ENCODE peak calls at places on chromosomes 4 and X, in six cellular contexts. One of them, this sample, is unnamed. For H3K4me1, the result is how much of the 10 kb centered on the place peaks cover.

GRCh38 chrX:138886769-138887168 is 175.3 kb upstream of the FGF13 start:
- DNase-seq in sigmoid colon: no peak
- DNase-seq in stomach: no peak
- DNase-seq in breast epithelium: peak
- DNase-seq in HepG2: peak
- DNase-seq in transverse colon: no peak
- DNase-seq in this sample: no peak

GRCh38 chrX:77389891-77390290 is 57.3 kb upstream of the FGF16 start:
- DNase-seq in transverse colon: no peak
- DNase-seq in stomach: no peak
- DNase-seq in breast epithelium: no peak
- DNase-seq in sigmoid colon: no peak
- DNase-seq in HepG2: no peak
- DNase-seq in this sample: no peak

GRCh38 chr4:78362310-78362709 is 189.3 kb upstream of the ANXA3 start:
- DNase-seq in breast epithelium: no peak
- DNase-seq in HepG2: no peak
- DNase-seq in stomach: no peak
- DNase-seq in sigmoid colon: no peak
- DNase-seq in transverse colon: no peak
- DNase-seq in this sample: no peak

GRCh38 chrX:133417364-133417763 is 2.1 kb upstream of the GPC4 start:
- DNase-seq in HepG2: no peak
- DNase-seq in breast epithelium: no peak
- DNase-seq in transverse colon: no peak
- DNase-seq in stomach: no peak
- DNase-seq in sigmoid colon: no peak
- DNase-seq in this sample: no peak

GRCh38 chr4:121796283-121796682 is 4.8 kb upstream of the EXOSC9 start:
- DNase-seq in stomach: no peak
- DNase-seq in transverse colon: no peak
- DNase-seq in breast epithelium: no peak
- DNase-seq in sigmoid colon: no peak
- DNase-seq in HepG2: no peak
- DNase-seq in this sample: no peak

GRCh38 chr4:5753766-5754528 is 42.9 kb downstream of the EVC start:
- DNase-seq in transverse colon: no peak
- DNase-seq in stomach: no peak
- DNase-seq in sigmoid colon: no peak
- DNase-seq in HepG2: no peak
- DNase-seq in breast epithelium: no peak
- DNase-seq in this sample: no peak

GRCh38 chr4:139736257-139736626 is 70.6 kb downstream of the MGST2 start:
- DNase-seq in stomach: no peak
- DNase-seq in transverse colon: no peak
- DNase-seq in breast epithelium: no peak
- DNase-seq in HepG2: no peak
- DNase-seq in sigmoid colon: peak
- DNase-seq in this sample: no peak

GRCh38 chr4:4673070-4673469 is 131.2 kb upstream of the STX18 start:
- DNase-seq in sigmoid colon: peak
- DNase-seq in HepG2: no peak
- DNase-seq in stomach: no peak
- DNase-seq in transverse colon: peak
- DNase-seq in breast epithelium: no peak
- DNase-seq in this sample: no peak

GRCh38 chr4:183288955-183289354 is 31.1 kb downstream of the CLDN22 start:
- DNase-seq in sigmoid colon: no peak
- DNase-seq in transverse colon: no peak
- DNase-seq in HepG2: no peak
- DNase-seq in breast epithelium: no peak
- DNase-seq in stomach: no peak
- DNase-seq in this sample: no peak

GRCh38 chrX:133527415-133527814 is 112.1 kb upstream of the GPC4 start:
- DNase-seq in transverse colon: no peak
- DNase-seq in sigmoid colon: no peak
- DNase-seq in stomach: no peak
- DNase-seq in HepG2: no peak
- DNase-seq in breast epithelium: no peak
- DNase-seq in this sample: no peak

GRCh38 chr4:122117743-122118142 is 34.4 kb upstream of the BLTP1 start:
- DNase-seq in HepG2: no peak
- DNase-seq in breast epithelium: no peak
- DNase-seq in sigmoid colon: no peak
- DNase-seq in transverse colon: no peak
- DNase-seq in stomach: no peak
- DNase-seq in this sample: no peak

GRCh38 chr4:169410839-169411770 is 140.3 kb upstream of the SH3RF1 start:
- DNase-seq in transverse colon: peak
- DNase-seq in sigmoid colon: no peak
- DNase-seq in breast epithelium: peak
- DNase-seq in HepG2: no peak
- DNase-seq in stomach: no peak
- DNase-seq in this sample: no peak

GRCh38 chrX:81390244-81390643 is 188.3 kb downstream of the SH3BGRL start:
- DNase-seq in transverse colon: no peak
- DNase-seq in HepG2: no peak
- DNase-seq in stomach: no peak
- DNase-seq in breast epithelium: no peak
- DNase-seq in sigmoid colon: no peak
- DNase-seq in this sample: no peak

DNA sequence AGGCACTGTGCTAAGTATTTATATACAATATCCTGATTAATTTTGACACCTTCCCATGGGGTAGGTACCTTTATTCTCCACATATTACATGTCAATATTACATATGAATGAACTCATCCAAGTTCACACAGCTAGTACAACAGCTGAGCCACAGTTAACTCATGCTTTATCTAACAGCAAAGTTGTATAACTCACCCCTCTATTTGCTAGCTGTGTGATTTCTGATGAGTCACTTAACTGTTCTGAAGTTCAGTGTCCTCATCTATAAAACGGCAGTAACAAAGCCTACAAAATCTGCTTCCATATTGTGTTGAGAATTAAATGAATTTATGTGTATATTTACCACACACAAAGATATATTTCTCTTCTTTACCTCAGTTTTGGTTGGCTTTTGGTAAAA is 48.2 kb upstream of the KDR start:
- DNase-seq in sigmoid colon: no peak
- DNase-seq in breast epithelium: no peak
- DNase-seq in stomach: no peak
- DNase-seq in HepG2: no peak
- DNase-seq in transverse colon: no peak
- DNase-seq in this sample: no peak
- H3K27ac ChIP-seq in sigmoid colon: peak
- H3K27ac ChIP-seq in breast epithelium: no peak
- H3K27ac ChIP-seq in stomach: peak
- H3K27ac ChIP-seq in HepG2: no peak
- H3K27ac ChIP-seq in transverse colon: no peak
- H3K27ac ChIP-seq in this sample: no peak

GRCh38 chrX:10047133-10047532 is 80.0 kb downstream of the CLDN34 start:
- DNase-seq in stomach: no peak
- DNase-seq in transverse colon: no peak
- DNase-seq in breast epithelium: no peak
- DNase-seq in sigmoid colon: no peak
- DNase-seq in HepG2: no peak
- DNase-seq in this sample: no peak

GRCh38 chrX:10048076-10048475 is 80.9 kb downstream of the CLDN34 start:
- DNase-seq in sigmoid colon: no peak
- DNase-seq in transverse colon: no peak
- DNase-seq in HepG2: no peak
- DNase-seq in breast epithelium: no peak
- DNase-seq in stomach: no peak
- DNase-seq in this sample: no peak

GRCh38 chrX:10049246-10049645 is 82.1 kb downstream of the CLDN34 start:
- DNase-seq in stomach: no peak
- DNase-seq in sigmoid colon: no peak
- DNase-seq in breast epithelium: no peak
- DNase-seq in HepG2: no peak
- DNase-seq in transverse colon: no peak
- DNase-seq in this sample: no peak

GRCh38 chrX:10047631-10048030 is 80.5 kb downstream of the CLDN34 start:
- DNase-seq in breast epithelium: peak
- DNase-seq in transverse colon: no peak
- DNase-seq in stomach: no peak
- DNase-seq in HepG2: no peak
- DNase-seq in sigmoid colon: no peak
- DNase-seq in this sample: no peak

GRCh38 chrX:10048695-10049094 is 81.5 kb downstream of the CLDN34 start:
- DNase-seq in transverse colon: no peak
- DNase-seq in stomach: peak
- DNase-seq in sigmoid colon: no peak
- DNase-seq in breast epithelium: no peak
- DNase-seq in HepG2: no peak
- DNase-seq in this sample: no peak
- TF ChIP-seq POLR2AphosphoS5 in transverse colon: no peak
- TF ChIP-seq POLR2AphosphoS5 in stomach: no peak
- TF ChIP-seq POLR2AphosphoS5 in sigmoid colon: no peak
- TF ChIP-seq POLR2AphosphoS5 in breast epithelium: no peak
- TF ChIP-seq POLR2AphosphoS5 in HepG2: no peak
- TF ChIP-seq POLR2AphosphoS5 in this sample: no peak

DNA sequence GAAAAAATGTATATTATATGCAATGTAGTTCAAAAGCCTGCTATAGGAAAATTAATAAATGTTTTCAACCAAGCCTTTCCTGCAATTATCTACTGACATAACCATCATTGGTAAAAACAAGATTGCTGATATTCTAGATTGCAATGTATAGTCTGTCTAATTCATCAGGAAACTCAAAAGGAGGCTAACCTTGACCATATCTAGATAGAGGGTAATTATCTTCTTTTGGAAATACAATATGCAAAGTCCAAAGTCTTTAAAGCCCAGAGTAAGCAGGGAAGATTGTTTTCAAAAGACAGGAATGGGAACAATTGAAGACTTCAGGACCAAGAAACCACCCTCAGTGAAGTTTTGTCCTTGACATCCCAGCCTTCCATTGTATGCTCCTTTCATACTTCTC is 123.1 kb upstream of the GLRA2 start:
- DNase-seq in breast epithelium: no peak
- DNase-seq in sigmoid colon: no peak
- DNase-seq in stomach: no peak
- DNase-seq in transverse colon: no peak
- DNase-seq in HepG2: no peak
- DNase-seq in this sample: no peak
- H3K4me1 ChIP-seq in breast epithelium: under half
- H3K4me1 ChIP-seq in sigmoid colon: under half
- H3K4me1 ChIP-seq in stomach: under half
- H3K4me1 ChIP-seq in transverse colon: under half
- H3K4me1 ChIP-seq in HepG2: under half
- H3K4me1 ChIP-seq in this sample: under half

GRCh38 chrX:21741378-21741777 is 16.5 kb downstream of the SMPX start:
- DNase-seq in breast epithelium: no peak
- DNase-seq in transverse colon: no peak
- DNase-seq in sigmoid colon: no peak
- DNase-seq in HepG2: no peak
- DNase-seq in stomach: no peak
- DNase-seq in this sample: no peak

GRCh38 chrX:21740329-21741274 is 17.3 kb downstream of the SMPX start:
- DNase-seq in transverse colon: peak
- DNase-seq in sigmoid colon: no peak
- DNase-seq in breast epithelium: no peak
- DNase-seq in HepG2: peak
- DNase-seq in stomach: peak
- DNase-seq in this sample: no peak

GRCh38 chrX:21741869-21742701 is 15.8 kb downstream of the SMPX start:
- DNase-seq in HepG2: no peak
- DNase-seq in breast epithelium: no peak
- DNase-seq in sigmoid colon: peak
- DNase-seq in stomach: no peak
- DNase-seq in transverse colon: no peak
- DNase-seq in this sample: no peak

GRCh38 chrX:21738145-21738949 is 19.6 kb downstream of the SMPX start:
- DNase-seq in transverse colon: no peak
- DNase-seq in stomach: no peak
- DNase-seq in breast epithelium: no peak
- DNase-seq in HepG2: no peak
- DNase-seq in sigmoid colon: no peak
- DNase-seq in this sample: no peak

GRCh38 chrX:21738950-21739287 is 19.0 kb downstream of the SMPX start:
- DNase-seq in HepG2: no peak
- DNase-seq in breast epithelium: no peak
- DNase-seq in sigmoid colon: no peak
- DNase-seq in transverse colon: no peak
- DNase-seq in stomach: no peak
- DNase-seq in this sample: no peak
- H3K27ac ChIP-seq in HepG2: no peak
- H3K27ac ChIP-seq in breast epithelium: no peak
- H3K27ac ChIP-seq in sigmoid colon: no peak
- H3K27ac ChIP-seq in transverse colon: no peak
- H3K27ac ChIP-seq in stomach: no peak
- H3K27ac ChIP-seq in this sample: no peak

DNA sequence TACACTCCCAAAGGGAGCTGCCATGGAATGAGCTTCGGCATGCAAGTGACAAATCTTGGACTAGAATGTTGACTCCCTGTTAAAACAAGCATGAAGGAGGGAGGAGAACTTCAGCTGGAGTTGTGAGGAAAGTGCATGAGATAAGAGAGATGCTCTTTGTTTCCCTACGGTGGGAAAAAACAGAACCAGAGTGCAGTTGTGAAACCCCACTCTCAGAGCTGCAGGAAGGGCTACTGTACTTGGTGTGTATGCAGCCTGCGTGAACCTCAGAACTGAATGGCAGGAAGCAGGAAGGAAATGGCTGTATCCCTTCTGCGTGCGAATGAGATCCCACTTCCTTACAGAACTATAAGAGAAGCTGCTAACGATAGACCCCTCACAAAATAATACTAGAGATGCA is 57.2 kb downstream of the EGF start:
- DNase-seq in HepG2: peak
- DNase-seq in sigmoid colon: no peak
- DNase-seq in transverse colon: no peak
- DNase-seq in stomach: no peak
- DNase-seq in breast epithelium: no peak
- DNase-seq in this sample: no peak
- TF ChIP-seq POLR2AphosphoS5 in HepG2: no peak
- TF ChIP-seq POLR2AphosphoS5 in sigmoid colon: no peak
- TF ChIP-seq POLR2AphosphoS5 in transverse colon: no peak
- TF ChIP-seq POLR2AphosphoS5 in stomach: no peak
- TF ChIP-seq POLR2AphosphoS5 in breast epithelium: no peak
- TF ChIP-seq POLR2AphosphoS5 in this sample: no peak

This sample was measured in vagina.